ENCODE peak calls at places on chromosomes 6 and 20, in nine cellular contexts. One of them, this sample, is unnamed.

GRCh38 chr20:25058051-25058796 is at the start of gene ACSS1:
- DNase-seq in NCI-H524: peak; percentile 25
- DNase-seq in GM19239: peak; percentile 85
- DNase-seq in MCF 10A: no peak
- DNase-seq in adrenal gland: peak; percentile 46
- DNase-seq in ecto neural progenitor cell: no peak
- DNase-seq in left cardiac atrium: peak; percentile 77
- DNase-seq in mucosa of gallbladder: peak; percentile 54
- DNase-seq in caudate nucleus: no peak
- DNase-seq in this sample: no peak

GRCh38 chr20:3672864-3673550 is 8.8 kb downstream of the ADAM33 start:
- DNase-seq in NCI-H524: no peak
- DNase-seq in GM19239: no peak
- DNase-seq in MCF 10A: no peak
- DNase-seq in adrenal gland: no peak
- DNase-seq in ecto neural progenitor cell: no peak
- DNase-seq in left cardiac atrium: no peak
- DNase-seq in mucosa of gallbladder: no peak
- DNase-seq in caudate nucleus: no peak
- DNase-seq in this sample: no peak

GRCh38 chr20:58630063-58630462 is 21.0 kb upstream of the STX16 start:
- DNase-seq in NCI-H524: no peak
- DNase-seq in GM19239: no peak
- DNase-seq in MCF 10A: peak; percentile 42
- DNase-seq in adrenal gland: no peak
- DNase-seq in ecto neural progenitor cell: no peak
- DNase-seq in left cardiac atrium: no peak
- DNase-seq in mucosa of gallbladder: no peak
- DNase-seq in caudate nucleus: no peak
- DNase-seq in this sample: no peak

GRCh38 chr20:10219993-10220750 is 1.5 kb downstream of the SNAP25 start:
- DNase-seq in NCI-H524: peak; percentile 24
- DNase-seq in GM19239: no peak
- DNase-seq in MCF 10A: no peak
- DNase-seq in adrenal gland: no peak
- DNase-seq in ecto neural progenitor cell: no peak
- DNase-seq in left cardiac atrium: no peak
- DNase-seq in mucosa of gallbladder: no peak
- DNase-seq in caudate nucleus: no peak
- DNase-seq in this sample: no peak

GRCh38 chr20:35257175-35257909 is 20.6 kb downstream of the MMP24OS start:
- DNase-seq in NCI-H524: no peak
- DNase-seq in GM19239: no peak
- DNase-seq in MCF 10A: peak; percentile 47
- DNase-seq in adrenal gland: no peak
- DNase-seq in ecto neural progenitor cell: no peak
- DNase-seq in left cardiac atrium: no peak
- DNase-seq in mucosa of gallbladder: no peak
- DNase-seq in caudate nucleus: no peak
- DNase-seq in this sample: peak; percentile 48

GRCh38 chr6:117451607-117452164 is 25.9 kb upstream of the ROS1 start:
- DNase-seq in NCI-H524: no peak
- DNase-seq in GM19239: no peak
- DNase-seq in MCF 10A: peak; percentile 68
- DNase-seq in adrenal gland: no peak
- DNase-seq in ecto neural progenitor cell: no peak
- DNase-seq in left cardiac atrium: no peak
- DNase-seq in mucosa of gallbladder: no peak
- DNase-seq in caudate nucleus: no peak
- DNase-seq in this sample: no peak

GRCh38 chr6:8066108-8066507 is 1.9 kb upstream of the BLOC1S5 start:
- DNase-seq in NCI-H524: no peak
- DNase-seq in GM19239: no peak
- DNase-seq in MCF 10A: no peak
- DNase-seq in adrenal gland: no peak
- DNase-seq in ecto neural progenitor cell: no peak
- DNase-seq in left cardiac atrium: no peak
- DNase-seq in mucosa of gallbladder: no peak
- DNase-seq in caudate nucleus: no peak
- DNase-seq in this sample: no peak

GRCh38 chr6:42128460-42129359 is 13.7 kb downstream of the C6orf132 start:
- DNase-seq in NCI-H524: peak; percentile 57
- DNase-seq in GM19239: no peak
- DNase-seq in MCF 10A: no peak
- DNase-seq in adrenal gland: no peak
- DNase-seq in ecto neural progenitor cell: no peak
- DNase-seq in left cardiac atrium: peak; percentile 45
- DNase-seq in mucosa of gallbladder: no peak
- DNase-seq in caudate nucleus: no peak
- DNase-seq in this sample: no peak

GRCh38 chr6:37452522-37452921 is 19.5 kb downstream of the CMTR1 start:
- DNase-seq in NCI-H524: peak; percentile 40
- DNase-seq in GM19239: no peak
- DNase-seq in MCF 10A: no peak
- DNase-seq in adrenal gland: no peak
- DNase-seq in ecto neural progenitor cell: no peak
- DNase-seq in left cardiac atrium: no peak
- DNase-seq in mucosa of gallbladder: no peak
- DNase-seq in caudate nucleus: no peak
- DNase-seq in this sample: no peak

GRCh38 chr6:127967708-127968107 is 66.8 kb upstream of the THEMIS start:
- DNase-seq in NCI-H524: no peak
- DNase-seq in GM19239: no peak
- DNase-seq in MCF 10A: no peak
- DNase-seq in adrenal gland: no peak
- DNase-seq in ecto neural progenitor cell: no peak
- DNase-seq in left cardiac atrium: no peak
- DNase-seq in mucosa of gallbladder: no peak
- DNase-seq in caudate nucleus: no peak
- DNase-seq in this sample: no peak

GRCh38 chr6:20931093-20931492 is 396.8 kb downstream of the CDKAL1 start:
- DNase-seq in NCI-H524: no peak
- DNase-seq in GM19239: no peak
- DNase-seq in MCF 10A: peak; percentile 20
- DNase-seq in adrenal gland: peak; percentile 3
- DNase-seq in ecto neural progenitor cell: no peak
- DNase-seq in left cardiac atrium: no peak
- DNase-seq in mucosa of gallbladder: no peak
- DNase-seq in caudate nucleus: no peak
- DNase-seq in this sample: no peak